ENCODE peak calls at places on chromosome 16, in seven cellular contexts. Y is A549, C is mammary epithelial cell, X is cardiac muscle cell, T is mesenchymal stem cell, J is heart right ventricle, E is fibroblast of lung. O is an unnamed sample.

GRCh38 chr16:6048017-6048416 is 950.4 kb upstream of the EEF2KMT start:
- DNase-seq in Y (no peak), C (no peak), X (no peak), T (no peak), J (no peak), E (no peak), O (no peak)

GRCh38 chr16:11234884-11235702 is 20.9 kb downstream of the SOCS1 start:
- DNase-seq in Y (no peak), C (no peak), X (no peak), T (peak; percentile 66), J (no peak), E (peak; percentile 69), O (no peak)

GRCh38 chr16:4936181-4936990 is 562 bp downstream of the PPL start:
- DNase-seq in Y (no peak), C (peak; percentile 40), X (no peak), T (no peak), J (no peak), E (peak; percentile 32), O (no peak)

GRCh38 chr16:84486126-84486525 is 18.3 kb downstream of the MEAK7 start:
- DNase-seq in Y (no peak), C (no peak), X (no peak), T (no peak), J (no peak), E (no peak), O (no peak)

GRCh38 chr16:50457423-50457822 is 88.6 kb upstream of the BRD7 start:
- DNase-seq in Y (no peak), C (no peak), X (no peak), T (no peak), J (no peak), E (no peak), O (no peak)

GRCh38 chr16:15811778-15812750 is 44.8 kb downstream of the MYH11 start:
- DNase-seq in Y (no peak), C (peak; percentile 86), X (peak; percentile 96), T (peak; percentile 93), J (peak; percentile 44), E (peak; percentile 84), O (no peak)

GRCh38 chr16:53281280-53281679 is 153.0 kb upstream of the RBL2 start:
- DNase-seq in Y (no peak), C (no peak), X (no peak), T (no peak), J (no peak), E (peak; percentile 12), O (no peak)

GRCh38 chr16:16158082-16158658 is 65.1 kb downstream of the ABCC6 start:
- DNase-seq in Y (no peak), C (no peak), X (no peak), T (no peak), J (no peak), E (no peak), O (no peak)

GRCh38 chr16:55257971-55258613 is 65.9 kb upstream of the IRX6 start:
- DNase-seq in Y (no peak), C (peak; percentile 46), X (peak; percentile 61), T (no peak), J (peak; percentile 23), E (peak; percentile 21), O (peak; percentile 53)

GRCh38 chr16:46885960-46886763 is 2.0 kb downstream of the GPT2 start:
- DNase-seq in Y (no peak), C (peak; percentile 66), X (peak; percentile 86), T (peak; percentile 57), J (no peak), E (peak; percentile 56), O (no peak)

GRCh38 chr16:67865318-67865717 is 7.5 kb upstream of the EDC4 start:
- DNase-seq in Y (peak; percentile 69), C (peak; percentile 34), X (peak; percentile 57), T (peak; percentile 51), J (no peak), E (peak; percentile 43), O (peak; percentile 40)

GRCh38 chr16:22764662-22765302 is 49.2 kb upstream of the HS3ST2 start:
- DNase-seq in Y (no peak), C (no peak), X (no peak), T (no peak), J (no peak), E (no peak), O (no peak)

GRCh38 chr16:85402910-85403692 is 210.0 kb upstream of the GSE1 start:
- DNase-seq in Y (no peak), C (no peak), X (peak; percentile 85), T (peak; percentile 70), J (peak; percentile 75), E (peak; percentile 63), O (peak; percentile 71)

GRCh38 chr16:20906225-20906870 is 5.8 kb downstream of the LYRM1 start:
- DNase-seq in Y (no peak), C (peak; percentile 67), X (peak; percentile 94), T (peak; percentile 77), J (no peak), E (peak; percentile 93), O (peak; percentile 71)

GRCh38 chr16:85286970-85287814 is 174.9 kb upstream of the CIBAR2 start:
- DNase-seq in Y (no peak), C (peak; percentile 29), X (peak; percentile 38), T (peak; percentile 79), J (no peak), E (peak; percentile 84), O (no peak)

GRCh38 chr16:71923941-71924690 is 28.8 kb downstream of the IST1 start:
- DNase-seq in Y (no peak), C (no peak), X (peak; percentile 73), T (no peak), J (no peak), E (peak; percentile 32), O (no peak)

GRCh38 chr16:81738831-81739496 is 40.1 kb upstream of the PLCG2 start:
- DNase-seq in Y (no peak), C (no peak), X (no peak), T (no peak), J (peak; percentile 41), E (no peak), O (no peak)

GRCh38 chr16:35140293-35140986 is 1681.0 kb downstream of the TP53TG3F start:
- DNase-seq in Y (no peak), C (no peak), X (no peak), T (no peak), J (no peak), E (no peak), O (no peak)

GRCh38 chr16:7246578-7246977 is 86.1 kb upstream of the RBFOX1 start:
- DNase-seq in Y (no peak), C (no peak), X (no peak), T (no peak), J (no peak), E (no peak), O (no peak)

GRCh38 chr16:47866431-47866830 is 289.4 kb downstream of the ABCC12 start:
- DNase-seq in Y (no peak), C (peak; percentile 42), X (no peak), T (no peak), J (no peak), E (no peak), O (no peak)

GRCh38 chr16:53061256-53061655 is 6.5 kb downstream of the CHD9 start:
- DNase-seq in Y (no peak), C (no peak), X (no peak), T (no peak), J (no peak), E (no peak), O (no peak)

GRCh38 chr16:53083123-53083522 is 28.3 kb downstream of the CHD9 start:
- DNase-seq in Y (no peak), C (peak; percentile 41), X (peak; percentile 39), T (no peak), J (no peak), E (no peak), O (peak; percentile 30)

GRCh38 chr16:27171584-27171983 is 31.7 kb upstream of the KDM8 start:
- DNase-seq in Y (no peak), C (no peak), X (no peak), T (no peak), J (no peak), E (no peak), O (no peak)

GRCh38 chr16:8641671-8642070 is 20.2 kb downstream of the METTL22 start:
- DNase-seq in Y (no peak), C (no peak), X (no peak), T (no peak), J (no peak), E (no peak), O (no peak)

GRCh38 chr16:48136547-48137360 is 19.0 kb downstream of the ABCC12 start:
- DNase-seq in Y (no peak), C (no peak), X (peak; percentile 63), T (no peak), J (peak; percentile 54), E (no peak), O (no peak)

GRCh38 chr16:24505959-24506358 is 33.4 kb upstream of the RBBP6 start:
- DNase-seq in Y (no peak), C (no peak), X (no peak), T (no peak), J (no peak), E (no peak), O (no peak)

GRCh38 chr16:69893086-69893485 is 58.0 kb upstream of the CLEC18A start:
- DNase-seq in Y (no peak), C (no peak), X (no peak), T (no peak), J (no peak), E (no peak), O (no peak)
- H3K27ac ChIP-seq in Y (no peak overlapping the region), C (no peak overlapping the region), X (peak overlapping the region; percentile 72), T (no peak overlapping the region), J (no peak overlapping the region), E (no peak overlapping the region), O (no peak overlapping the region)

GRCh38 chr16:86566601-86566965 is at the start of gene FOXC2:
- DNase-seq in Y (peak; percentile 49), C (peak; percentile 89), X (peak; percentile 95), T (peak; percentile 93), J (peak; percentile 90), E (peak; percentile 97), O (peak; percentile 96)
- H3K27ac ChIP-seq in Y (peak within 1 kb of the TSS; percentile 53), C (peak within 1 kb of the TSS; percentile 36), X (peak within 1 kb of the TSS; percentile 71), T (peak within 1 kb of the TSS; percentile 97), J (peak within 1 kb of the TSS; percentile 82), E (peak within 1 kb of the TSS; percentile 67), O (peak within 1 kb of the TSS; percentile 78)

GRCh38 chr16:89122322-89122831 is 28.7 kb downstream of the ACSF3 start:
- DNase-seq in Y (no peak), C (no peak), X (no peak), T (no peak), J (no peak), E (no peak), O (no peak)
- H3K27ac ChIP-seq in Y (no peak overlapping the region), C (no peak overlapping the region), X (no peak overlapping the region), T (no peak overlapping the region), J (no peak overlapping the region), E (no peak overlapping the region), O (no peak overlapping the region)

GRCh38 chr16:29824589-29825144 is 4.4 kb downstream of the MVP start:
- DNase-seq in Y (peak; percentile 68), C (peak; percentile 48), X (peak; percentile 66), T (peak; percentile 81), J (no peak), E (peak; percentile 86), O (peak; percentile 85)

GRCh38 chr16:29826342-29826695 is 6.1 kb downstream of the MVP start:
- DNase-seq in Y (no peak), C (no peak), X (no peak), T (no peak), J (no peak), E (no peak), O (no peak)

GRCh38 chr16:29820730-29821662 is 734 bp downstream of the MVP start:
- DNase-seq in Y (peak; percentile 77), C (peak; percentile 55), X (no peak), T (peak; percentile 23), J (peak; percentile 23), E (no peak), O (no peak)

GRCh38 chr16:29821663-29822115 is 1.4 kb downstream of the MVP start:
- DNase-seq in Y (peak; percentile 74), C (peak; percentile 68), X (peak; percentile 83), T (peak; percentile 86), J (no peak), E (peak; percentile 80), O (peak; percentile 55)

GRCh38 chr16:29825145-29826044 is 5.1 kb downstream of the MVP start:
- DNase-seq in Y (peak; percentile 78), C (peak; percentile 70), X (peak; percentile 79), T (peak; percentile 80), J (peak; percentile 52), E (peak; percentile 90), O (peak; percentile 65)
- H3K27ac ChIP-seq in Y (peak overlapping the region; percentile 93), C (peak overlapping the region; percentile 48), X (no peak overlapping the region), T (peak overlapping the region; percentile 96), J (peak overlapping the region; percentile 72), E (peak overlapping the region; percentile 93), O (peak overlapping the region; percentile 73)

O was measured in endothelial cell of umbilical vein.